ENCODE peak calls at places on chromosome 12, in nine cellular contexts. A, X, U, G, B, P, K, H and W are unnamed samples.

GRCh38 chr12:43711348-43711747 is 47.2 kb downstream of the PUS7L start:
- DNase-seq in B (no peak), A (no peak), H (no peak), X (no peak), U (no peak), K (no peak), G (no peak), P (no peak), W (no peak)

GRCh38 chr12:5478081-5478706 is 46.3 kb downstream of the NTF3 start:
- DNase-seq in X (no peak), P (no peak), G (no peak), H (no peak), B (no peak), A (no peak), U (no peak), K (no peak), W (no peak)

GRCh38 chr12:118053071-118053985 is 7.7 kb downstream of the WSB2 start:
- DNase-seq in X (no peak), B (no peak), H (no peak), G (no peak), U (no peak), K (no peak), A (no peak), P (no peak), W (no peak)

GRCh38 chr12:28096649-28097048 is 93.6 kb upstream of the CCDC91 start:
- DNase-seq in B (no peak), H (no peak), U (no peak), G (no peak), K (no peak), X (no peak), P (no peak), A (no peak), W (no peak)

GRCh38 chr12:105190530-105190929 is 45.4 kb downstream of the APPL2 start:
- DNase-seq in U (no peak), P (no peak), X (no peak), K (no peak), B (no peak), A (no peak), H (no peak), G (no peak), W (no peak)

GRCh38 chr12:39199371-39199770 is 243.5 kb downstream of the KIF21A start:
- DNase-seq in P (no peak), X (no peak), B (no peak), G (no peak), U (no peak), A (no peak), H (no peak), K (no peak), W (no peak)

GRCh38 chr12:109737631-109738030 is 24.0 kb downstream of the FAM222A start:
- DNase-seq in B (no peak), X (no peak), P (no peak), U (no peak), H (no peak), K (no peak), A (peak; percentile 15), G (no peak), W (no peak)

GRCh38 chr12:126483145-126484068 is 1418.2 kb downstream of the AACS start:
- DNase-seq in A (no peak), P (peak; percentile 20), K (peak; percentile 30), U (no peak), H (no peak), X (no peak), B (no peak), G (no peak), W (no peak)

GRCh38 chr12:125852679-125853078 is 787.4 kb downstream of the AACS start:
- DNase-seq in A (no peak), K (no peak), G (no peak), U (no peak), B (no peak), P (no peak), H (no peak), X (no peak), W (no peak)

GRCh38 chr12:68406134-68406576 is 74.0 kb upstream of the MDM1 start:
- DNase-seq in H (peak; percentile 95), A (peak; percentile 96), K (peak; percentile 60), B (peak; percentile 30), G (no peak), P (peak; percentile 37), X (peak; percentile 60), U (peak; percentile 54), W (peak; percentile 82)